ENCODE peak calls at places on chromosomes 13 and 19, in nine cellular contexts. W is COR-L47; F is WERI-Rb-1; B is NCI-H1417 treated with DMSO at 0.1 percent for 48 hours; L is tibial nerve; D is stimulated activated CD4-positive, alpha-beta T cell treated with anti-CD3 and anti-CD28 coated beads, TNF-alpha, amount 100 ng/mL, for 1 hour; U is ovary; R is A549; O is activated T-helper 1 cell treated with anti-CD3 and anti-CD28 coated beads, Interleukin-2, amount 50 U/mL, for 16 hours. Y is an unnamed sample.

GRCh38 chr13:110519506-110519905 is 42.0 kb downstream of the RAB20 start:
- DNase-seq in B (no peak), D (no peak), F (no peak), O (no peak), R (no peak), W (no peak), U (no peak), L (no peak), Y (no peak)

GRCh38 chr13:49253997-49254396 is 6.3 kb downstream of the CDADC1 start:
- DNase-seq in O (no peak), W (no peak), B (no peak), U (no peak), F (no peak), R (no peak), L (no peak), D (no peak), Y (no peak)

GRCh38 chr19:46480409-46480808 is 9.0 kb upstream of the PNMA8A start:
- DNase-seq in B (no peak), O (no peak), D (no peak), W (no peak), F (no peak), U (peak; percentile 62), R (no peak), L (no peak), Y (no peak)

GRCh38 chr13:52707375-52707774 is 32.2 kb downstream of the CNMD start:
- DNase-seq in B (no peak), R (no peak), W (no peak), L (no peak), U (no peak), F (no peak), D (no peak), O (no peak), Y (no peak)

GRCh38 chr13:51697855-51698254 is 106.1 kb downstream of the DHRS12 start:
- DNase-seq in L (no peak), D (no peak), F (no peak), B (no peak), U (no peak), O (no peak), W (no peak), R (no peak), Y (no peak)

GRCh38 chr13:95193509-95194230 is 107.6 kb downstream of the ABCC4 start:
- DNase-seq in U (no peak), L (no peak), B (no peak), F (no peak), D (no peak), W (no peak), O (no peak), R (no peak), Y (no peak)

GRCh38 chr19:32404939-32405430 is 585 bp upstream of the DPY19L3 start:
- DNase-seq in W (peak; percentile 18), B (no peak), O (no peak), R (no peak), U (peak; percentile 79), D (no peak), L (peak; percentile 35), F (peak; percentile 42), Y (peak; percentile 58)

GRCh38 chr19:42176649-42176989 is 40.9 kb downstream of the DEDD2 start:
- DNase-seq in R (no peak), O (no peak), L (no peak), U (no peak), D (no peak), F (no peak), W (peak; percentile 95), B (no peak), Y (no peak)

GRCh38 chr19:11479470-11480080 is 1.3 kb downstream of the ELAVL3 start:
- DNase-seq in L (no peak), B (peak; percentile 34), O (no peak), U (no peak), F (peak; percentile 78), R (no peak), W (peak; percentile 85), D (no peak), Y (no peak)